ENCODE peak calls at places on chromosomes 1 and 21, in six cellular contexts. N is ovary, G is sigmoid colon, B is K562, P is tibial nerve, X is stomach. E is an unnamed sample. For H3K4me1, the result is how much of the 10 kb centered on the place peaks cover.

GRCh38 chr1:71908871-71909390 is 373.4 kb downstream of the NEGR1 start:
- DNase-seq in G (no peak), P (no peak), B (no peak), N (no peak), X (no peak), E (no peak)

GRCh38 chr1:158248122-158248521 is 6.1 kb upstream of the CD1A start:
- DNase-seq in X (no peak), B (no peak), N (peak), P (no peak), G (no peak), E (peak)

GRCh38 chr1:237672748-237673147 is 218.0 kb downstream of the ZP4 start:
- DNase-seq in X (no peak), B (no peak), P (no peak), N (no peak), G (no peak), E (no peak)

GRCh38 chr1:20100632-20101355 is 18.5 kb downstream of the PLA2G2D start:
- DNase-seq in G (peak), X (peak), P (no peak), N (peak), B (peak), E (peak)

GRCh38 chr1:45442272-45442671 is 48.7 kb downstream of the TESK2 start:
- DNase-seq in G (no peak), B (no peak), N (no peak), P (no peak), X (no peak), E (no peak)

GRCh38 chr1:155127105-155127671 is 488 bp upstream of the EFNA1 start:
- DNase-seq in G (peak), X (peak), P (peak), N (peak), B (no peak), E (peak)

GRCh38 chr21:32101206-32101763 is 177.6 kb downstream of the MIS18A start:
- DNase-seq in X (no peak), B (no peak), G (no peak), N (no peak), P (no peak), E (no peak)

GRCh38 chr1:198373376-198373775 is 167.1 kb downstream of the ATP6V1G3 start:
- DNase-seq in G (no peak), N (no peak), B (no peak), P (no peak), X (no peak), E (no peak)

GRCh38 chr1:9101510-9102146 is 27.3 kb downstream of the GPR157 start:
- DNase-seq in P (no peak), G (peak), B (peak), N (peak), X (no peak), E (peak)

GRCh38 chr1:61268546-61269243 is 186.3 kb downstream of the NFIA start:
- DNase-seq in N (no peak), X (no peak), G (no peak), B (no peak), P (no peak), E (no peak)

GRCh38 chr1:156510709-156511108 is 10.1 kb upstream of the MEF2D start:
- DNase-seq in G (peak), X (peak), N (peak), B (no peak), P (peak), E (peak)

GRCh38 chr21:34528131-34528561 is 16.1 kb upstream of the KCNE1 start:
- DNase-seq in N (no peak), X (no peak), G (no peak), B (no peak), P (no peak), E (no peak)

GRCh38 chr1:22216210-22216883 is 73.5 kb upstream of the WNT4 start:
- DNase-seq in X (no peak), P (no peak), B (no peak), G (peak), N (no peak), E (no peak)

GRCh38 chr1:206041640-206042039 is 11.3 kb upstream of the RHEX start:
- DNase-seq in N (no peak), B (no peak), X (no peak), G (no peak), P (no peak), E (no peak)

GRCh38 chr1:40980068-40980452 is 564 bp downstream of the CTPS1 start:
- DNase-seq in N (no peak), B (no peak), G (no peak), P (no peak), X (no peak), E (no peak)

GRCh38 chr1:54615531-54616245 is 7.6 kb downstream of the FAM151A start:
- DNase-seq in G (peak), X (no peak), N (peak), P (no peak), B (peak), E (no peak)

GRCh38 chr1:212975607-212975918 is 25.2 kb downstream of the VASH2 start:
- DNase-seq in X (no peak), B (no peak), N (no peak), G (no peak), P (no peak), E (no peak)

GRCh38 chr1:213231795-213232231 is 180.8 kb downstream of the RPS6KC1 start:
- DNase-seq in B (no peak), X (no peak), G (no peak), P (no peak), N (no peak), E (no peak)

GRCh38 chr1:30879126-30879786 is 29.3 kb downstream of the SDC3 start:
- DNase-seq in P (no peak), X (peak), G (no peak), N (no peak), B (no peak), E (no peak)

GRCh38 chr1:9717193-9718005 is 65.9 kb downstream of the PIK3CD start:
- DNase-seq in N (peak), X (peak), P (peak), B (peak), G (peak), E (peak)

GRCh38 chr1:178660484-178660883 is 64.6 kb upstream of the RALGPS2 start:
- DNase-seq in X (no peak), G (no peak), N (no peak), P (no peak), B (no peak), E (no peak)

GRCh38 chr21:33618407-33618806 is 23.1 kb downstream of the CRYZL1 start:
- DNase-seq in N (no peak), B (no peak), X (no peak), G (no peak), P (no peak), E (no peak)

GRCh38 chr1:182575540-182576149 is 13.4 kb downstream of the RNASEL start:
- DNase-seq in P (no peak), X (no peak), B (no peak), G (no peak), N (no peak), E (no peak)

GRCh38 chr1:8970870-8971337 is 25.2 kb downstream of the CA6 start:
- DNase-seq in X (no peak), P (no peak), N (no peak), B (no peak), G (no peak), E (no peak)

GRCh38 chr21:44317241-44317782 is 17.5 kb downstream of the PFKL start:
- DNase-seq in P (no peak), G (no peak), B (no peak), X (no peak), N (no peak), E (no peak)

GRCh38 chr1:150577557-150578277 is 1.7 kb downstream of the MCL1 start:
- DNase-seq in X (no peak), G (peak), N (peak), P (no peak), B (peak), E (no peak)
- H3K4me1 ChIP-seq in X (under half), G (half or more), N (under half), P (under half), B (under half), E (half or more)

GRCh38 chr1:220094016-220094911 is at the start of gene IARS2:
- DNase-seq in X (peak), B (peak), G (peak), N (peak), P (peak), E (peak)
- TF ChIP-seq EP300 in X (no peak), B (no peak), G (no peak), N (no peak), P (peak), E (no peak)

GRCh38 chr1:86104606-86105532 is 51.7 kb downstream of the COL24A1 start:
- DNase-seq in X (peak), P (no peak), N (no peak), B (no peak), G (no peak), E (peak)
- H3K4me1 ChIP-seq in X (under half), P (under half), N (under half), B (under half), G (under half), E (under half)

DNA sequence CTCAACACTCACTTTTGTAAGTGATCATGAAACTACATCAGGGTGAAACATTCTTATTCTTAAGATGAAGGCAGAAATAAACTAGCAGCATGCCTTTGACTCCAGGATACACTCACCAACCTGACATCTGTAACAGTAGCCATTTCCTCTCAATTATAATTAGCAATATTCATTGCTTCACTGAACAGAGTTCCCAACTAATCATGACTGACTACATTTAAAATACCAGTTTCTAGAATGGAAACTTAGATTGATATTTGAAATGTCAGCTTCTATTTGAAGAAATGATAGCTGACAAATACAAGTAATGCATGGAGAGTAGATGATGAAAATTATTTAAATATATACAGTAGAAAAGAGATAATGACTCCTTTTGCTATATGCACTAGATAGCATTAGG is 1023.8 kb downstream of the MRPL39 start:
- DNase-seq in G (no peak), P (no peak), B (no peak), X (no peak), N (no peak), E (no peak)
- TF ChIP-seq EP300 in G (no peak), P (no peak), B (no peak), X (no peak), N (no peak), E (no peak)

GRCh38 chr1:109312246-109312645 is 5.4 kb upstream of the MYBPHL start:
- DNase-seq in X (no peak), N (no peak), G (no peak), P (no peak), B (no peak), E (no peak)

GRCh38 chr1:109309347-109309746 is 2.5 kb upstream of the MYBPHL start:
- DNase-seq in N (no peak), B (no peak), G (no peak), X (no peak), P (no peak), E (no peak)

GRCh38 chr1:109314805-109315204 is 8.0 kb upstream of the MYBPHL start:
- DNase-seq in X (no peak), N (no peak), G (no peak), P (no peak), B (no peak), E (no peak)

GRCh38 chr1:109315288-109315687 is 8.5 kb upstream of the MYBPHL start:
- DNase-seq in B (no peak), X (no peak), N (no peak), P (no peak), G (no peak), E (no peak)

DNA sequence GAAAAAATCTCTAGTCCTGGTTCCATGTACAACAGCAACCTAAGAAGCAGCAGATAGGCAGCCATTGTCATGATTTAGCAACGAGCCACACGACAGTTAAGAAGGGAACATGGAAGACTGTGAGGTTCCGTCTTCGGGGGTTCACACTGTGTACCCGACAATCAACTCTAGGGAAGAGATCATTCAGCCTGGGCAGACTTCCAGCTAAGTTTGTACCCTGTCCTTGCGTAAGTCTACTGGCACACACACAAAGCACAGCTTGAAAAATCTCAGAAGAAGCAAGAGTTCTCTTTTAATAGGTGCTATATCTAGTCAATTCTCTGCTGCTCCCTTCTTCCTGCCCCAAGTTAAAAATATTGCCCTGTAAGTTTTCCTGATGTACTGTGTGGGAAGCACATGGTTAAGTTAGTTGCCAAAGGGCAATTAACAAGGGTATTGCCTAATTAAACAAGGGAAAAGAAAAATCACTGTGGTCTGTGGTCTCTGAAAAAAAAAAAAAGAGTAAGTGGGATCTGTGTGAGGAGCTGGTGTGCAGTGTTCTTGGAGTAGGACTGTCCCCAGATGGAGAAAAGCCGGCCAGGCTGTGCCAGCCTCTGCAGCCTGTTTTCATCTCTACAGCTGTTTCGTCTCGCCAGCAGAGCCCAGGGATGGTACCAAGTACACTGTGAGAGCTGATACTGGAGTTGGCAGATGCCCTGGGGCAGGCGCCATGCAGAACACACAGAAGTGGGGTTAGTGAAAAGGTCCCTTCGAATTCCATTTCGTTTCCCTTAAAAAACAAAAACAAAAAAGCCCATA is 6.4 kb upstream of the MYBPHL start:
- DNase-seq in P (no peak), N (no peak), B (no peak), G (peak), X (no peak), E (no peak)
- H3K4me1 ChIP-seq in P (under half), N (under half), B (under half), G (under half), X (under half), E (under half)

GRCh38 chr1:1273535-1274298 is at the start of gene UBE2J2:
- DNase-seq in B (peak), G (peak), N (peak), X (peak), P (peak), E (peak)
- TF ChIP-seq EP300 in B (peak), G (no peak), N (no peak), X (no peak), P (peak), E (no peak)

GRCh38 chr1:216822480-216822879 is 99.3 kb upstream of the ESRRG start:
- DNase-seq in B (no peak), N (no peak), P (no peak), G (no peak), X (no peak), E (no peak)
- H3K4me1 ChIP-seq in B (under half), N (under half), P (under half), G (under half), X (under half), E (under half)

DNA sequence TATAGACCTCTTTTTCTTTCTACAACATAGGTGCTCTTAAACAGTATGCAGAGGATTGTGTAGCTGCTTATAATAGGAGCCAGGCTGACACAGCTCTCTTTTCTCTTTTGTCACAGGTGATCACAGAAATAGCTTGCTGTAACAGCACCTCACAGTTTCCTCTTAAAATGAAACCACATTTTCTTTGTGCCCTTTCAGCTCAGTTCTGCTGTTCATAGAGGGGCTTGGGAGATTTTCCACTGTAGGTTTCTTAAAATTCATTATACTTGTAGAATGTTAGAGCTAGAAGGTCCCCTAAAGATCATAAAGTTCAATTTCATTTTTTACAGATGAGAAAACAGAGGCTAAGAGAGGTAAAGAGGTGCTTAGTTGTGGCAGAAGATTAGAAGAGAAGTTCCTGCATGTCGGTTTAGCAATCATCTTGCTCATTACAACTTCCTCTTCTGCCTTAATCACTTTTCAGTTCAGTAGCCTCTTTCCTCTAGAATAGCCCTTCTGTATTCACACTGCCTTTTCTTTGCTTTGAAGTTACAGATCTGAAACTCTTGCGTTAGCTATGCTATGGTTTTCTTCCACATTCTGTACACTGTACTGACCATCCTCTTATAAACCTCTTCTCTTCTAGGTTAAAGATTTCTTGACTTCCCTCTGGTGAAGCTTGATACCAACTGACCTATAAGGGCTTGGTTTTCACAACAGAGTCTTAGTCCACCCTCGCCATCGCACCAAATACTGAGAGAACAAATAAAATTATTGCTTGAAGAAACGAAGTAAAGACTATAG is 35.1 kb downstream of the C21orf91 start:
- DNase-seq in P (no peak), N (no peak), G (no peak), X (no peak), B (no peak), E (peak)
- TF ChIP-seq EP300 in P (no peak), N (no peak), G (no peak), X (no peak), B (no peak), E (no peak)

DNA sequence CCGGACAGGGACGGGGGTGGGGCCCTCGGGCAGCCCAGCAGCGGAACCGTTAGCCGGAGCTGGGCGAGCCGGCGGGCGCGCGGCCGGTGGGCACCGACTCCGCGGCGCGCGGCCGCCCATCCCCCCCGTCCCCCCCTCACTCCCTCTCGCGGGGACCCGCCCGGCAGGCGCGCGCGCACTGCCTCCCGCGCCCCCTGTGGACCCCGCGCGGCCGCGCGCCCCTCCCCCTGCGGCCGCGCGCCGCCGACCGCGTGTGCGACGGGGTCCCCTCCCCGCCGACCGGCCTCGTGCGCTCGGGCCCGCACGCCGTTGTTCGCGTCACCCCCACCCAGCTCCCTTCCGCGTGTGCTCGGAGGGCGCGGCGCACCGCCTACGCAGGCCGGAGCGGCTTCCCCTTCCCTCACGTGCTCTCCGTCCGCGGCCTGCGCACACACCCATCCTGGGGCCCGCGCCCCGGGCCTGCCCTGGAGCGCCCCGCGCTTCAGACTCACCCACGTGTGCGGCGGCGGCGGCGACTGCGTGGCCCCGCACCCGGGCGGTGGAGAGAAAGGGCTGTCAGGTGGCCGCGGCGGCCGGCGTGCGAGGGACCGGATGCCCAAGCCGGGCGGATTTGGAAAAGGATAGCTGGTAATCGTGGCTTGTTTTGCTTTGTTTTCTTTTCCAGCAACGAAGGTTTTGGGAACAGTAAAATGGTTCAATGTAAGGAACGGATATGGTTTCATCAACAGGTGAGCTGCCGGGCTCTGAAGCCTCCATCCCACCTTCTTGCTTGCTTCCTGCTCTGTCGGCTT is 716 bp downstream of the YBX1 start:
- DNase-seq in G (peak), P (peak), X (peak), N (peak), B (peak), E (peak)
- H3K4me1 ChIP-seq in G (half or more), P (under half), X (half or more), N (under half), B (under half), E (half or more)